ENCODE peak calls at places on chromosome 2, in five cellular contexts. U is endodermal cell, H is fibroblast of lung, W is adrenal gland, I is HL-60. P is an unnamed sample.

GRCh38 chr2:113823729-113824595 is 65.9 kb upstream of the ACTR3 start:
- DNase-seq in U (no peak), H (no peak), W (no peak), I (no peak), P (no peak)

GRCh38 chr2:182980115-182980514 is 58.1 kb downstream of the NCKAP1 start:
- DNase-seq in U (no peak), H (peak), W (no peak), I (no peak), P (no peak)

GRCh38 chr2:239544846-239545465 is 144.1 kb upstream of the HDAC4 start:
- DNase-seq in U (peak), H (no peak), W (no peak), I (no peak), P (no peak)

GRCh38 chr2:207692206-207693065 is 19.0 kb upstream of the CCNYL1 start:
- DNase-seq in U (peak), H (peak), W (peak), I (peak), P (no peak)

GRCh38 chr2:130355578-130356431 is at the start of gene PTPN18:
- DNase-seq in U (peak), H (peak), W (peak), I (peak), P (peak)

GRCh38 chr2:181678744-181679543 is 1.4 kb downstream of the NEUROD1 start:
- DNase-seq in U (no peak), H (no peak), W (no peak), I (no peak), P (no peak)

GRCh38 chr2:64453710-64454315 is at the start of gene LGALSL:
- DNase-seq in U (peak), H (peak), W (peak), I (no peak), P (no peak)

GRCh38 chr2:238848941-238849853 is 1.3 kb downstream of the TWIST2 start:
- DNase-seq in U (peak), H (peak), W (no peak), I (no peak), P (no peak)

GRCh38 chr2:144403940-144404339 is 116.0 kb downstream of the ZEB2 start:
- DNase-seq in U (no peak), H (no peak), W (no peak), I (no peak), P (no peak)

GRCh38 chr2:127083819-127084503 is 23.0 kb downstream of the BIN1 start:
- DNase-seq in U (no peak), H (peak), W (peak), I (peak), P (peak)

GRCh38 chr2:98608962-98609604 is 694 bp downstream of the UNC50 start:
- DNase-seq in U (peak), H (peak), W (peak), I (no peak), P (no peak)

GRCh38 chr2:59339837-59340207 is 1098.7 kb upstream of the FANCL start:
- DNase-seq in U (no peak), H (no peak), W (no peak), I (no peak), P (no peak)

GRCh38 chr2:218285604-218286003 is 6.7 kb downstream of the TMBIM1 start:
- DNase-seq in U (no peak), H (peak), W (peak), I (no peak), P (no peak)

GRCh38 chr2:60334610-60335009 is 218.8 kb downstream of the BCL11A start:
- DNase-seq in U (no peak), H (no peak), W (no peak), I (no peak), P (no peak)

GRCh38 chr2:40497251-40497859 is 45.5 kb upstream of the SLC8A1 start:
- DNase-seq in U (no peak), H (no peak), W (no peak), I (no peak), P (no peak)

GRCh38 chr2:228655341-228655740 is 473.9 kb upstream of the SPHKAP start:
- DNase-seq in U (no peak), H (peak), W (no peak), I (no peak), P (no peak)

GRCh38 chr2:52794611-52795010 is 973.0 kb upstream of the CHAC2 start:
- DNase-seq in U (no peak), H (no peak), W (no peak), I (no peak), P (no peak)

GRCh38 chr2:7655629-7656028 is 738.4 kb downstream of the RNF144A start:
- DNase-seq in U (no peak), H (no peak), W (no peak), I (no peak), P (no peak)

GRCh38 chr2:281381-281780 is 6.5 kb downstream of the ALKAL2 start:
- DNase-seq in U (no peak), H (no peak), W (no peak), I (no peak), P (no peak)

GRCh38 chr2:230541934-230542380 is 126.0 kb downstream of the SP100 start:
- DNase-seq in U (no peak), H (peak), W (no peak), I (no peak), P (no peak)

GRCh38 chr2:76953733-76954347 is 568.3 kb downstream of the LRRTM4 start:
- DNase-seq in U (peak), H (peak), W (peak), I (peak), P (peak)

GRCh38 chr2:96537066-96537733 is 648 bp downstream of the ARID5A start:
- DNase-seq in U (peak), H (peak), W (peak), I (peak), P (no peak)

GRCh38 chr2:126752876-126753275 is 96.9 kb downstream of the GYPC start:
- DNase-seq in U (no peak), H (no peak), W (no peak), I (no peak), P (no peak)

GRCh38 chr2:17644997-17645715 is 104.7 kb downstream of the VSNL1 start:
- DNase-seq in U (no peak), H (peak), W (no peak), I (no peak), P (no peak)

GRCh38 chr2:7119504-7119835 is 202.3 kb downstream of the RNF144A start:
- DNase-seq in U (no peak), H (no peak), W (no peak), I (no peak), P (no peak)

DNA sequence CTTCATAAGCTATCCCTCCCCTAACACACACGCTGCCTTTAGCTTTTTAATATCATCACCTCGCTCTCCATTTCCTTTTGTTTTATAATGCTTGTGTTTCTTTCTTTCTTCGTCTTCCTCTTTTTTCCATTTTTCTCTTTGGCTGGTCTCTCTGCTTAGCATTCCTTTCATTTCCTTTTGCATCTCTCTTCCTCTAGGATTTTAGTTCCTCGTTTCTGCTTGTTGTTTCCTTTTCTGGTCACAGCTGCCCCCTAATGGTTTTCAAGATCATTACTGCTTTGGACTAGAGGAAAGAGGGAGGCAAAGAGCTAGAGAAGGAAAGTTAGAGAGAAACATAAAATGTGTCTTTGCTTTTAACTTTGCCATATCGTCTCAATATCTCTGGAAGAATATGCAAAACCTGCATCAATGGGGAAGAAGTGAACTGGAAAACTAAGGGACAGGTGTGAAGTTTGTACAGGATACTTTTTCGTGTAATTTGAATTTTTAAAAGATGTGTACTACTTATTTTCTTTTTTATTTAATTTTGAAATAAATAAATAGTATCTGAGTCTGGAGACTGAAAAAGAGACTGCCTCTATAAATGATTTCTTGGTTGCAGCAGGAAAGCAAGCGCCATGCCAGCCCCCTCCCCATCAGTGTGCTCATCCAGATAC is 6.3 kb upstream of the NRP2 start:
- DNase-seq in U (no peak), H (peak), W (peak), I (no peak), P (no peak)
- H3K4me3 ChIP-seq in U (no peak), H (peak), W (peak), I (no peak), P (no peak)

GRCh38 chr2:23520256-23520655 is 135.3 kb downstream of the KLHL29 start:
- DNase-seq in U (peak), H (no peak), W (no peak), I (no peak), P (no peak)

GRCh38 chr2:23519334-23519651 is 134.3 kb downstream of the KLHL29 start:
- DNase-seq in U (no peak), H (no peak), W (peak), I (no peak), P (no peak)

GRCh38 chr2:23518481-23519333 is 133.7 kb downstream of the KLHL29 start:
- DNase-seq in U (no peak), H (no peak), W (no peak), I (no peak), P (no peak)

GRCh38 chr2:23522726-23523410 is 137.9 kb downstream of the KLHL29 start:
- DNase-seq in U (no peak), H (no peak), W (no peak), I (no peak), P (no peak)

DNA sequence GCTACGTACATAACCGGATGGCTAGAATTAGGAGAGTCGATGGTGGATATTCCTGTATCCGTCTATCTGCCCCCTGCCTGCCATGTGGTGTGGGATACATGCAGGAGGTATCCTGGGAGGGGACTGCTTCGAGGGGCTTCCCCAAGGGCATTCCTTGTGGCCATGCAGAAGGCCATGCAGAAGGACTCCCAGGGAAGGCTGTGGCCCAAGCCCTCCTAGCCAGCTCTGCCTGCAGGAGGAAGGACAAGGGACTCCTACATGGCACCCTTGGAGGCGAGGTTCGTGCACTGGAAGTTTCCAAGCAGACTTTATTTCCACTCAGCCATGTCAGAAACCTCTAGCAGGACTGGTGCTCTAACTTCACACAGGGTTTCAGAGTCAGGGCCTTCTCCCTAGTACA is 136.1 kb downstream of the KLHL29 start:
- DNase-seq in U (no peak), H (no peak), W (no peak), I (no peak), P (no peak)
- H3K27ac ChIP-seq in U (no peak), H (no peak), W (peak), I (no peak), P (no peak)

GRCh38 chr2:106843001-106843909 is 42.7 kb downstream of the ST6GAL2 start:
- DNase-seq in U (no peak), H (no peak), W (no peak), I (no peak), P (no peak)

GRCh38 chr2:106843910-106844250 is 42.1 kb downstream of the ST6GAL2 start:
- DNase-seq in U (no peak), H (no peak), W (no peak), I (no peak), P (no peak)

GRCh38 chr2:106841886-106842645 is 43.9 kb downstream of the ST6GAL2 start:
- DNase-seq in U (no peak), H (no peak), W (no peak), I (no peak), P (no peak)

GRCh38 chr2:106845716-106846115 is 40.3 kb downstream of the ST6GAL2 start:
- DNase-seq in U (no peak), H (no peak), W (no peak), I (no peak), P (no peak)

GRCh38 chr2:106839849-106840595 is 45.9 kb downstream of the ST6GAL2 start:
- DNase-seq in U (peak), H (no peak), W (no peak), I (no peak), P (no peak)
- TF ChIP-seq CTCF in U (peak), H (no peak), W (no peak), I (no peak), P (peak)

GRCh38 chr2:63055510-63056308 is 5.1 kb downstream of the OTX1 start:
- DNase-seq in U (peak), H (no peak), W (no peak), I (no peak), P (no peak)
- H3K4me3 ChIP-seq in U (peak), H (no peak), W (no peak), I (no peak), P (peak)

DNA sequence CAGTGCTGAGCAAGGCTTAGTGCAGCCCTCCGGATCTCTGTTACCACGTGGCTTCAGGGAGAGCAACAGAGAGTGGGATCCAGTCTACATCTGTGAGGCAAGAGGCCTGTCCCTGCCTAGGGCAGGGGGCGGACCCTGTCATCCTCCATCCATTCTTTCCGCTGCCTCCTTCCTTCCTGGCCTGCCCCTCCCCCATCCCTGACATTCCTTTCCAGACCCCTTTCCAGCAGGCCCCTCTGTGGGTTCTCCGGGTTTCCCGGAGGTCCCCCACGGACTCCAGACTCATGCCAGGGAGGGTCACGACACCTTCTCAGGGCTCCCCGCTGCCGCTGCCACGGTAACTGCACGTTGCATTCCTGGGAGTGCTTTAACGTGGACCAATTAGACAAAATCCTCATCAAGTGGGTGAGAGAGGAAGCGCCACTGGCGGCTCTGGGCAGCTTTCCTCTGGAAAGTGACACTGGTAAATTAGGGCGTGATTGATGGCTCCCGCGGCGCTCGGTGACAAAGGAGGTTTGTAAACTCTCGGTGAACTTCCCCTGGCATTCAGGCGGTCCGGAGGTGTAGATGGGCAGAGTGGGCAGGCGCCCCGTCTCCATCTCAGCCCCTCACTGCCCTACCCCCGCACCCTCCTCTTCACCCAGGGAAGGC is 11.4 kb downstream of the ATOH8 start:
- DNase-seq in U (peak), H (no peak), W (no peak), I (no peak), P (no peak)
- H3K27ac ChIP-seq in U (peak), H (no peak), W (no peak), I (no peak), P (no peak)

GRCh38 chr2:10785260-10785659 is 27.3 kb downstream of the PDIA6 start:
- DNase-seq in U (no peak), H (no peak), W (no peak), I (no peak), P (no peak)

GRCh38 chr2:10784719-10785118 is 27.9 kb downstream of the PDIA6 start:
- DNase-seq in U (no peak), H (no peak), W (no peak), I (no peak), P (no peak)

GRCh38 chr2:10788855-10789254 is 23.7 kb downstream of the PDIA6 start:
- DNase-seq in U (no peak), H (no peak), W (no peak), I (no peak), P (no peak)

GRCh38 chr2:10786240-10786982 is 26.2 kb downstream of the PDIA6 start:
- DNase-seq in U (no peak), H (no peak), W (no peak), I (no peak), P (no peak)

GRCh38 chr2:10787176-10787968 is 25.2 kb downstream of the PDIA6 start:
- DNase-seq in U (peak), H (no peak), W (no peak), I (no peak), P (no peak)
- TF ChIP-seq CTCF in U (peak), H (no peak), W (no peak), I (no peak), P (peak)

P was measured in AG04450.